ENCODE peak calls at places on chromosomes 7 and 10, in four cellular contexts. D is HEK293T, W is K562, F is NCI-H1092 treated with DMSO at 0.1 percent for 48 hours. T is an unnamed sample.

GRCh38 chr7:139339025-139339424 is 2.1 kb upstream of the FMC1 start:
- DNase-seq in D (no peak), W (no peak), F (no peak), T (no peak)

GRCh38 chr7:46071076-46071475 is 150.0 kb upstream of the IGFBP3 start:
- DNase-seq in D (no peak), W (no peak), F (no peak), T (no peak)

GRCh38 chr7:142870575-142871259 is 14.8 kb downstream of the TRPV6 start:
- DNase-seq in D (no peak), W (no peak), F (no peak), T (no peak)

GRCh38 chr7:55931421-55932151 is 20.1 kb upstream of the MRPS17 start:
- DNase-seq in D (no peak), W (no peak), F (no peak), T (no peak)

GRCh38 chr10:49324711-49325110 is 25.7 kb downstream of the C10orf71 start:
- DNase-seq in D (no peak), W (no peak), F (no peak), T (no peak)

GRCh38 chr7:105594034-105594433 is 12.7 kb upstream of the EFCAB10 start:
- DNase-seq in D (no peak), W (no peak), F (peak; percentile 75), T (no peak)

GRCh38 chr7:179209-179681 is 13.1 kb upstream of the FAM20C start:
- DNase-seq in D (no peak), W (no peak), F (no peak), T (no peak)

GRCh38 chr10:119686465-119687191 is 35.4 kb downstream of the BAG3 start:
- DNase-seq in D (peak; percentile 91), W (peak; percentile 61), F (peak; percentile 38), T (peak; percentile 43)

GRCh38 chr10:62733654-62734293 is 70.7 kb upstream of the ADO start:
- DNase-seq in D (no peak), W (no peak), F (no peak), T (no peak)

GRCh38 chr10:101219137-101219945 is 9.9 kb downstream of the LBX1 start:
- DNase-seq in D (no peak), W (no peak), F (no peak), T (no peak)

GRCh38 chr7:80136276-80137045 is 1.8 kb downstream of the GNAI1 start:
- DNase-seq in D (no peak), W (no peak), F (no peak), T (peak; percentile 9)

GRCh38 chr7:157547611-157548010 is 210.8 kb downstream of the DNAJB6 start:
- DNase-seq in D (no peak), W (no peak), F (no peak), T (no peak)

GRCh38 chr7:157077986-157078644 is 60.6 kb upstream of the UBE3C start:
- DNase-seq in D (no peak), W (no peak), F (no peak), T (no peak)

GRCh38 chr10:45502458-45502857 is 128.4 kb downstream of the ALOX5 start:
- DNase-seq in D (no peak), W (no peak), F (no peak), T (no peak)

GRCh38 chr7:64533756-64534155 is 29.1 kb downstream of the ZNF680 start:
- DNase-seq in D (no peak), W (no peak), F (no peak), T (no peak)

GRCh38 chr10:68345621-68346020 is 12.9 kb upstream of the PBLD start:
- DNase-seq in D (no peak), W (no peak), F (no peak), T (no peak)

GRCh38 chr7:69776611-69777010 is 178.3 kb downstream of the AUTS2 start:
- DNase-seq in D (no peak), W (no peak), F (no peak), T (no peak)

GRCh38 chr10:93703066-93703465 is 674 bp upstream of the FRA10AC1 start:
- DNase-seq in D (no peak), W (no peak), F (peak; percentile 62), T (peak; percentile 16)

GRCh38 chr7:80533287-80533686 is 21.4 kb upstream of the GNAT3 start:
- DNase-seq in D (no peak), W (no peak), F (no peak), T (no peak)

GRCh38 chr10:10892290-10892875 is 125.3 kb upstream of the CELF2 start:
- DNase-seq in D (no peak), W (no peak), F (no peak), T (peak; percentile 14)

GRCh38 chr10:127915324-127915723 is 8.4 kb downstream of the PTPRE start:
- DNase-seq in D (no peak), W (no peak), F (no peak), T (no peak)

GRCh38 chr10:1368772-1369171 is 312.6 kb downstream of the WDR37 start:
- DNase-seq in D (peak; percentile 73), W (peak; percentile 69), F (no peak), T (no peak)

GRCh38 chr7:91940572-91941341 is at the start of gene AKAP9:
- DNase-seq in D (peak; percentile 74), W (peak; percentile 91), F (peak; percentile 90), T (peak; percentile 88)

GRCh38 chr10:60896033-60896432 is 48.0 kb downstream of the RHOBTB1 start:
- DNase-seq in D (no peak), W (no peak), F (no peak), T (no peak)

GRCh38 chr7:88866265-88866863 is 70.8 kb upstream of the TEX47 start:
- DNase-seq in D (no peak), W (no peak), F (no peak), T (no peak)

GRCh38 chr10:125120046-125120710 is 40.2 kb downstream of the CTBP2 start:
- DNase-seq in D (no peak), W (no peak), F (no peak), T (no peak)

GRCh38 chr10:79360499-79361342 is 13.5 kb downstream of the PPIF start:
- DNase-seq in D (no peak), W (no peak), F (no peak), T (no peak)

GRCh38 chr7:50803359-50804337 is 21.0 kb upstream of the GRB10 start:
- DNase-seq in D (no peak), W (no peak), F (no peak), T (peak; percentile 17)

GRCh38 chr7:135879238-135879637 is 97.9 kb downstream of the MTPN start:
- DNase-seq in D (no peak), W (no peak), F (no peak), T (no peak)

GRCh38 chr7:90613088-90613498 is 17.0 kb downstream of the CDK14 start:
- DNase-seq in D (no peak), W (no peak), F (no peak), T (no peak)

GRCh38 chr7:95933618-95934017 is 161.3 kb downstream of the DYNC1I1 start:
- DNase-seq in D (no peak), W (no peak), F (peak; percentile 88), T (peak; percentile 87)

GRCh38 chr7:78443811-78444210 is 645.2 kb downstream of the PHTF2 start:
- DNase-seq in D (no peak), W (no peak), F (no peak), T (no peak)

GRCh38 chr10:22655312-22655973 is 58.9 kb downstream of the PIP4K2A start:
- DNase-seq in D (no peak), W (no peak), F (no peak), T (no peak)

GRCh38 chr10:33883881-33884280 is 549.4 kb upstream of the NRP1 start:
- DNase-seq in D (no peak), W (no peak), F (no peak), T (no peak)

GRCh38 chr10:35377050-35377723 is 40.9 kb downstream of the CCNY start:
- DNase-seq in D (no peak), W (no peak), F (no peak), T (no peak)

GRCh38 chr7:143490719-143491306 is 13.1 kb downstream of the TAS2R41 start:
- DNase-seq in D (peak; percentile 52), W (peak; percentile 41), F (no peak), T (peak; percentile 5)